ENCODE peak calls at places on chromosomes 16 and 17, in eight cellular contexts. One of them, this sample, is unnamed. For H3K9me3, the result is how much of the 10 kb centered on the place peaks cover.

GRCh38 chr16:25877103-25877502 is 185.3 kb downstream of the HS3ST4 start:
- DNase-seq in tibial artery: no peak
- DNase-seq in transverse colon: no peak
- DNase-seq in DND-41: no peak
- DNase-seq in psoas muscle: no peak
- DNase-seq in left ventricle myocardium inferior: no peak
- DNase-seq in CD4-positive, alpha-beta T cell: no peak
- DNase-seq in pancreas: no peak
- DNase-seq in this sample: no peak

GRCh38 chr16:61074324-61074723 is 961.9 kb downstream of the CDH8 start:
- DNase-seq in tibial artery: no peak
- DNase-seq in transverse colon: no peak
- DNase-seq in DND-41: no peak
- DNase-seq in psoas muscle: no peak
- DNase-seq in left ventricle myocardium inferior: no peak
- DNase-seq in CD4-positive, alpha-beta T cell: no peak
- DNase-seq in pancreas: no peak
- DNase-seq in this sample: no peak

GRCh38 chr16:68376590-68376989 is 65.8 kb downstream of the PRMT7 start:
- DNase-seq in tibial artery: no peak
- DNase-seq in transverse colon: no peak
- DNase-seq in DND-41: no peak
- DNase-seq in psoas muscle: peak
- DNase-seq in left ventricle myocardium inferior: no peak
- DNase-seq in CD4-positive, alpha-beta T cell: no peak
- DNase-seq in pancreas: no peak
- DNase-seq in this sample: no peak

GRCh38 chr17:61335845-61336655 is 63.6 kb upstream of the TBX2 start:
- DNase-seq in tibial artery: no peak
- DNase-seq in transverse colon: no peak
- DNase-seq in DND-41: no peak
- DNase-seq in psoas muscle: no peak
- DNase-seq in left ventricle myocardium inferior: no peak
- DNase-seq in CD4-positive, alpha-beta T cell: no peak
- DNase-seq in pancreas: peak
- DNase-seq in this sample: no peak

GRCh38 chr17:7538891-7539290 is 10.0 kb upstream of the TNFSF12 start:
- DNase-seq in tibial artery: no peak
- DNase-seq in transverse colon: no peak
- DNase-seq in DND-41: no peak
- DNase-seq in psoas muscle: no peak
- DNase-seq in left ventricle myocardium inferior: no peak
- DNase-seq in CD4-positive, alpha-beta T cell: no peak
- DNase-seq in pancreas: no peak
- DNase-seq in this sample: no peak

GRCh38 chr16:16151315-16151714 is 72.0 kb downstream of the ABCC6 start:
- DNase-seq in tibial artery: no peak
- DNase-seq in transverse colon: no peak
- DNase-seq in DND-41: no peak
- DNase-seq in psoas muscle: no peak
- DNase-seq in left ventricle myocardium inferior: no peak
- DNase-seq in CD4-positive, alpha-beta T cell: no peak
- DNase-seq in pancreas: no peak
- DNase-seq in this sample: no peak

GRCh38 chr16:69311115-69311532 is at the start of gene VPS4A:
- DNase-seq in tibial artery: peak
- DNase-seq in transverse colon: peak
- DNase-seq in DND-41: peak
- DNase-seq in psoas muscle: peak
- DNase-seq in left ventricle myocardium inferior: peak
- DNase-seq in CD4-positive, alpha-beta T cell: peak
- DNase-seq in pancreas: peak
- DNase-seq in this sample: peak

GRCh38 chr17:38751144-38751802 is 1.3 kb upstream of the PSMB3 start:
- DNase-seq in tibial artery: no peak
- DNase-seq in transverse colon: no peak
- DNase-seq in DND-41: peak
- DNase-seq in psoas muscle: no peak
- DNase-seq in left ventricle myocardium inferior: no peak
- DNase-seq in CD4-positive, alpha-beta T cell: no peak
- DNase-seq in pancreas: no peak
- DNase-seq in this sample: no peak

GRCh38 chr17:37744961-37745800 is at the start of gene HNF1B:
- DNase-seq in tibial artery: no peak
- DNase-seq in transverse colon: peak
- DNase-seq in DND-41: no peak
- DNase-seq in psoas muscle: no peak
- DNase-seq in left ventricle myocardium inferior: no peak
- DNase-seq in CD4-positive, alpha-beta T cell: no peak
- DNase-seq in pancreas: peak
- DNase-seq in this sample: no peak

GRCh38 chr17:13600475-13601316 is 1.0 kb downstream of the HS3ST3A1 start:
- DNase-seq in tibial artery: no peak
- DNase-seq in transverse colon: no peak
- DNase-seq in DND-41: no peak
- DNase-seq in psoas muscle: no peak
- DNase-seq in left ventricle myocardium inferior: no peak
- DNase-seq in CD4-positive, alpha-beta T cell: no peak
- DNase-seq in pancreas: no peak
- DNase-seq in this sample: no peak

GRCh38 chr17:78759203-78759968 is 22.7 kb downstream of the CYTH1 start:
- DNase-seq in tibial artery: no peak
- DNase-seq in transverse colon: peak
- DNase-seq in DND-41: peak
- DNase-seq in psoas muscle: peak
- DNase-seq in left ventricle myocardium inferior: peak
- DNase-seq in CD4-positive, alpha-beta T cell: peak
- DNase-seq in pancreas: peak
- DNase-seq in this sample: peak

GRCh38 chr17:58278661-58279015 is 2.1 kb downstream of the MPO start:
- DNase-seq in tibial artery: no peak
- DNase-seq in transverse colon: no peak
- DNase-seq in DND-41: no peak
- DNase-seq in psoas muscle: peak
- DNase-seq in left ventricle myocardium inferior: peak
- DNase-seq in CD4-positive, alpha-beta T cell: no peak
- DNase-seq in pancreas: no peak
- DNase-seq in this sample: no peak

GRCh38 chr16:11639925-11640899 is 28.0 kb upstream of the SNN start:
- DNase-seq in tibial artery: peak
- DNase-seq in transverse colon: peak
- DNase-seq in DND-41: no peak
- DNase-seq in psoas muscle: peak
- DNase-seq in left ventricle myocardium inferior: peak
- DNase-seq in CD4-positive, alpha-beta T cell: no peak
- DNase-seq in pancreas: peak
- DNase-seq in this sample: peak

GRCh38 chr16:47888734-47889133 is 267.1 kb downstream of the ABCC12 start:
- DNase-seq in tibial artery: no peak
- DNase-seq in transverse colon: no peak
- DNase-seq in DND-41: no peak
- DNase-seq in psoas muscle: no peak
- DNase-seq in left ventricle myocardium inferior: no peak
- DNase-seq in CD4-positive, alpha-beta T cell: no peak
- DNase-seq in pancreas: no peak
- DNase-seq in this sample: no peak

GRCh38 chr16:47885489-47885888 is 270.3 kb downstream of the ABCC12 start:
- DNase-seq in tibial artery: no peak
- DNase-seq in transverse colon: no peak
- DNase-seq in DND-41: no peak
- DNase-seq in psoas muscle: no peak
- DNase-seq in left ventricle myocardium inferior: no peak
- DNase-seq in CD4-positive, alpha-beta T cell: no peak
- DNase-seq in pancreas: no peak
- DNase-seq in this sample: no peak

GRCh38 chr16:47886631-47887415 is 269.0 kb downstream of the ABCC12 start:
- DNase-seq in tibial artery: no peak
- DNase-seq in transverse colon: no peak
- DNase-seq in DND-41: no peak
- DNase-seq in psoas muscle: no peak
- DNase-seq in left ventricle myocardium inferior: no peak
- DNase-seq in CD4-positive, alpha-beta T cell: no peak
- DNase-seq in pancreas: no peak
- DNase-seq in this sample: no peak

GRCh38 chr16:47888142-47888541 is 267.7 kb downstream of the ABCC12 start:
- DNase-seq in tibial artery: no peak
- DNase-seq in transverse colon: no peak
- DNase-seq in DND-41: no peak
- DNase-seq in psoas muscle: no peak
- DNase-seq in left ventricle myocardium inferior: no peak
- DNase-seq in CD4-positive, alpha-beta T cell: no peak
- DNase-seq in pancreas: no peak
- DNase-seq in this sample: no peak

GRCh38 chr16:47887496-47887895 is 268.3 kb downstream of the ABCC12 start:
- DNase-seq in tibial artery: no peak
- DNase-seq in transverse colon: no peak
- DNase-seq in DND-41: no peak
- DNase-seq in psoas muscle: no peak
- DNase-seq in left ventricle myocardium inferior: no peak
- DNase-seq in CD4-positive, alpha-beta T cell: no peak
- DNase-seq in pancreas: no peak
- DNase-seq in this sample: no peak
- TF ChIP-seq CTCF in tibial artery: no peak
- TF ChIP-seq CTCF in transverse colon: no peak
- TF ChIP-seq CTCF in DND-41: no peak
- TF ChIP-seq CTCF in psoas muscle: no peak
- TF ChIP-seq CTCF in left ventricle myocardium inferior: no peak
- TF ChIP-seq CTCF in CD4-positive, alpha-beta T cell: no peak
- TF ChIP-seq CTCF in pancreas: no peak
- TF ChIP-seq CTCF in this sample: no peak

GRCh38 chr16:31916056-31916488 is 42.5 kb downstream of the ZNF267 start:
- DNase-seq in tibial artery: no peak
- DNase-seq in transverse colon: no peak
- DNase-seq in DND-41: no peak
- DNase-seq in psoas muscle: no peak
- DNase-seq in left ventricle myocardium inferior: no peak
- DNase-seq in CD4-positive, alpha-beta T cell: no peak
- DNase-seq in pancreas: no peak
- DNase-seq in this sample: no peak

DNA sequence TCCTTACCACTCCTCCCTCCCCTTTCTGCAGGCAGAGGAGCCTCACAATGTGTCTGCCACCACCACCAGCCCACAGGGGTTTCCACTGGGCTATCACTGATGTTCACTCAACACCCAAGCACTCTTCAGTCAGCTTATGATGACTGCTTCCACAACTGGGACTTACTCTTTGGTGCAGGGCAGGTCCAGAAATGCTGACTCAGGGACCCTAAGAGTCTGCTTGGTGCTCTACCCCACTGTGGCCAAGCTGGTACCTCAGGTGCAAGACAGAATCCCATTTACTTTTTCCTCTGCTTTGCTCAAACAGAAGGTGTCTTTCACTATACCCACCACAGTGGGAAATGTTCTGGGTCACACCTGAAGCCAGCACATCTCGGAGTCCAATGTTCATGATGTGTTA is 40.1 kb downstream of the ZNF267 start:
- DNase-seq in tibial artery: no peak
- DNase-seq in transverse colon: no peak
- DNase-seq in DND-41: no peak
- DNase-seq in psoas muscle: no peak
- DNase-seq in left ventricle myocardium inferior: no peak
- DNase-seq in CD4-positive, alpha-beta T cell: no peak
- DNase-seq in pancreas: no peak
- DNase-seq in this sample: no peak
- H3K9me3 ChIP-seq in tibial artery: under half
- H3K9me3 ChIP-seq in transverse colon: half or more
- H3K9me3 ChIP-seq in DND-41: half or more
- H3K9me3 ChIP-seq in psoas muscle: half or more
- H3K9me3 ChIP-seq in left ventricle myocardium inferior: half or more
- H3K9me3 ChIP-seq in CD4-positive, alpha-beta T cell: half or more
- H3K9me3 ChIP-seq in pancreas: under half
- H3K9me3 ChIP-seq in this sample: under half

DNA sequence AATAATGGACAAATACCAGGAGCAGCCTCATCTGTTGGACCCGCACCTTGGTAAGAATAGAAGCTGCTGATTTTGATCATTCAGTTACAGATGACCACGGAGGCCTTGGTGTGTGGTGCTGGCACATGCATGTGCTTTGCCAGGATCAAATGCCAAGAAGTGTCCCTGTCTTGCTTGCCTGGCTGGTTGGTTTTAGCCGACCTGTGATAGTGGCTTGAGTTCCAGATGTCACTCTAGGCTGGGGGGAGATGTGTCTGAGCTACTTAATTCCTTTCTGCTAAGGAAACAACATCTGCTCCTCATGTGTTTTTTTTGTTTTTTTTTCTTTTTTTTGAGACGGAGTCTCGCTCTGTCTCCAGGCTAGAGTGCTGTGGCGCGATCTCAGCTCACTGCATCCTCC is 4.3 kb downstream of the TBCD start:
- DNase-seq in tibial artery: no peak
- DNase-seq in transverse colon: no peak
- DNase-seq in DND-41: no peak
- DNase-seq in psoas muscle: peak
- DNase-seq in left ventricle myocardium inferior: no peak
- DNase-seq in CD4-positive, alpha-beta T cell: no peak
- DNase-seq in pancreas: no peak
- DNase-seq in this sample: no peak
- TF ChIP-seq CTCF in tibial artery: no peak
- TF ChIP-seq CTCF in transverse colon: no peak
- TF ChIP-seq CTCF in DND-41: no peak
- TF ChIP-seq CTCF in psoas muscle: no peak
- TF ChIP-seq CTCF in left ventricle myocardium inferior: no peak
- TF ChIP-seq CTCF in CD4-positive, alpha-beta T cell: no peak
- TF ChIP-seq CTCF in pancreas: no peak
- TF ChIP-seq CTCF in this sample: no peak

DNA sequence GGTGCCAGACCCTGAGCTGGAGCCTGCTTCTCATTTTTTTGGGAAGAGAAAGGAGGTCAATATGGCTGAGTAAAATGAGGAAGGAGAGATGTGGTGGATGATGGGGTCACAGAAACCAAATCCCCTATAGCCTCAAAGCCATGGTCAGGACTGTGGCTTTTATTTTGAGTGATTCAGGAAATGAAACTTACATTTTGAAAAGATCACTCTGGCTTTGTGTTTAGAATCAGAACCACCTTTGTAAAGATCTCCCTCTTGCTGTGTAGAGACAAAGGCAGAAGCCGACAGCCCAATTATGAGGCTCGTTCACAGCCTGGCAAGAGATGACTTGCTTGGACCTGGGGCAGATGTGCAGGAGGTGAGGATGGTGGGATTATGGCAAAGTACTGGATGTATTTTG is 121.6 kb upstream of the ANKFN1 start:
- DNase-seq in tibial artery: no peak
- DNase-seq in transverse colon: no peak
- DNase-seq in DND-41: no peak
- DNase-seq in psoas muscle: no peak
- DNase-seq in left ventricle myocardium inferior: no peak
- DNase-seq in CD4-positive, alpha-beta T cell: no peak
- DNase-seq in pancreas: no peak
- DNase-seq in this sample: no peak
- H3K9me3 ChIP-seq in tibial artery: under half
- H3K9me3 ChIP-seq in transverse colon: under half
- H3K9me3 ChIP-seq in DND-41: under half
- H3K9me3 ChIP-seq in psoas muscle: under half
- H3K9me3 ChIP-seq in left ventricle myocardium inferior: under half
- H3K9me3 ChIP-seq in CD4-positive, alpha-beta T cell: under half
- H3K9me3 ChIP-seq in pancreas: under half
- H3K9me3 ChIP-seq in this sample: under half

GRCh38 chr16:76035689-76036088 is 241.5 kb upstream of the CNTNAP4 start:
- DNase-seq in tibial artery: no peak
- DNase-seq in transverse colon: no peak
- DNase-seq in DND-41: no peak
- DNase-seq in psoas muscle: no peak
- DNase-seq in left ventricle myocardium inferior: no peak
- DNase-seq in CD4-positive, alpha-beta T cell: no peak
- DNase-seq in pancreas: no peak
- DNase-seq in this sample: no peak
- TF ChIP-seq CTCF in tibial artery: no peak
- TF ChIP-seq CTCF in transverse colon: no peak
- TF ChIP-seq CTCF in DND-41: no peak
- TF ChIP-seq CTCF in psoas muscle: no peak
- TF ChIP-seq CTCF in left ventricle myocardium inferior: no peak
- TF ChIP-seq CTCF in CD4-positive, alpha-beta T cell: no peak
- TF ChIP-seq CTCF in pancreas: no peak
- TF ChIP-seq CTCF in this sample: no peak

GRCh38 chr16:35543486-35543885 is 2084.1 kb downstream of the TP53TG3F start:
- DNase-seq in tibial artery: no peak
- DNase-seq in transverse colon: no peak
- DNase-seq in DND-41: no peak
- DNase-seq in psoas muscle: no peak
- DNase-seq in left ventricle myocardium inferior: no peak
- DNase-seq in CD4-positive, alpha-beta T cell: no peak
- DNase-seq in pancreas: no peak
- DNase-seq in this sample: no peak
- H3K9me3 ChIP-seq in tibial artery: under half
- H3K9me3 ChIP-seq in transverse colon: under half
- H3K9me3 ChIP-seq in DND-41: under half
- H3K9me3 ChIP-seq in psoas muscle: under half
- H3K9me3 ChIP-seq in left ventricle myocardium inferior: under half
- H3K9me3 ChIP-seq in CD4-positive, alpha-beta T cell: under half
- H3K9me3 ChIP-seq in pancreas: under half
- H3K9me3 ChIP-seq in this sample: under half